ENCODE peak calls at places on chromosomes 2 and 18, in eight cellular contexts. V is heart left ventricle; N is lower lobe of right lung; A is CD4-positive, CD25-positive, alpha-beta regulatory T cell; M is HCT116; B is Peyer's patch; F is MM.1S; P is body of pancreas. U is an unnamed sample. For H3K36me3 and H3K4me1, the result is how much of the 10 kb centered on the place peaks cover.

GRCh38 chr18:22483407-22483806 is 65.7 kb upstream of the CTAGE1 start:
- DNase-seq in V (no peak), N (no peak), A (no peak), M (no peak), B (no peak), F (no peak), P (no peak), U (no peak)

GRCh38 chr2:219125886-219126270 is 34.7 kb downstream of the NHEJ1 start:
- DNase-seq in V (no peak), N (no peak), A (no peak), M (no peak), B (no peak), F (no peak), P (no peak), U (no peak)

GRCh38 chr2:37585295-37585908 is 86.0 kb downstream of the CDC42EP3 start:
- DNase-seq in V (no peak), N (peak), A (no peak), M (no peak), B (no peak), F (peak), P (peak), U (no peak)

GRCh38 chr2:110714824-110715223 is 17.5 kb upstream of the ACOXL start:
- DNase-seq in V (no peak), N (no peak), A (no peak), M (no peak), B (no peak), F (no peak), P (no peak), U (no peak)

GRCh38 chr2:150292807-150293206 is 194.7 kb downstream of the RND3 start:
- DNase-seq in V (no peak), N (no peak), A (no peak), M (no peak), B (no peak), F (no peak), P (no peak), U (no peak)

GRCh38 chr2:1010373-1011017 is 59.8 kb downstream of the SNTG2 start:
- DNase-seq in V (no peak), N (no peak), A (no peak), M (no peak), B (no peak), F (no peak), P (no peak), U (no peak)

GRCh38 chr2:39723946-39724827 is 54.9 kb downstream of the THUMPD2 start:
- DNase-seq in V (no peak), N (no peak), A (no peak), M (no peak), B (no peak), F (no peak), P (no peak), U (no peak)

GRCh38 chr18:75070625-75071483 is 138.1 kb downstream of the PTGR3 start:
- DNase-seq in V (no peak), N (no peak), A (peak), M (peak), B (peak), F (no peak), P (no peak), U (no peak)

GRCh38 chr2:70116936-70117554 is 29.8 kb downstream of the PCBP1 start:
- DNase-seq in V (no peak), N (no peak), A (no peak), M (no peak), B (no peak), F (no peak), P (no peak), U (no peak)

GRCh38 chr2:157628282-157628531 is 457 bp downstream of the ACVR1C start:
- DNase-seq in V (no peak), N (no peak), A (no peak), M (no peak), B (no peak), F (no peak), P (no peak), U (no peak)

GRCh38 chr2:131044078-131044756 is 49.0 kb downstream of the FAM168B start:
- DNase-seq in V (no peak), N (peak), A (no peak), M (no peak), B (no peak), F (no peak), P (no peak), U (no peak)

GRCh38 chr2:106160786-106161261 is 33.3 kb downstream of the UXS1 start:
- DNase-seq in V (peak), N (no peak), A (no peak), M (no peak), B (no peak), F (no peak), P (no peak), U (no peak)

GRCh38 chr2:35463805-35464596 is 891.6 kb upstream of the CRIM1 start:
- DNase-seq in V (no peak), N (no peak), A (no peak), M (no peak), B (no peak), F (peak), P (no peak), U (no peak)

GRCh38 chr2:6231166-6231565 is 539.0 kb downstream of the SOX11 start:
- DNase-seq in V (no peak), N (no peak), A (no peak), M (no peak), B (no peak), F (no peak), P (no peak), U (no peak)

GRCh38 chr2:181752301-181752700 is 72.0 kb upstream of the NEUROD1 start:
- DNase-seq in V (no peak), N (no peak), A (no peak), M (no peak), B (no peak), F (no peak), P (no peak), U (no peak)

GRCh38 chr2:79723830-79724229 is 211.0 kb downstream of the CTNNA2 start:
- DNase-seq in V (no peak), N (no peak), A (no peak), M (no peak), B (no peak), F (no peak), P (no peak), U (no peak)

GRCh38 chr18:79819951-79820351 is 22.2 kb downstream of the KCNG2 start:
- DNase-seq in V (no peak), N (no peak), A (no peak), M (no peak), B (peak), F (no peak), P (no peak), U (no peak)

GRCh38 chr2:68809324-68810240 is 61.6 kb downstream of the BMP10 start:
- DNase-seq in V (no peak), N (no peak), A (no peak), M (no peak), B (no peak), F (no peak), P (no peak), U (no peak)

GRCh38 chr2:68812256-68812655 is 58.9 kb downstream of the BMP10 start:
- DNase-seq in V (no peak), N (no peak), A (no peak), M (no peak), B (no peak), F (no peak), P (no peak), U (no peak)

GRCh38 chr2:68811364-68811763 is 59.8 kb downstream of the BMP10 start:
- DNase-seq in V (peak), N (no peak), A (no peak), M (no peak), B (no peak), F (no peak), P (no peak), U (no peak)

GRCh38 chr2:68807821-68808266 is 63.4 kb downstream of the BMP10 start:
- DNase-seq in V (no peak), N (peak), A (no peak), M (no peak), B (no peak), F (no peak), P (no peak), U (no peak)

DNA sequence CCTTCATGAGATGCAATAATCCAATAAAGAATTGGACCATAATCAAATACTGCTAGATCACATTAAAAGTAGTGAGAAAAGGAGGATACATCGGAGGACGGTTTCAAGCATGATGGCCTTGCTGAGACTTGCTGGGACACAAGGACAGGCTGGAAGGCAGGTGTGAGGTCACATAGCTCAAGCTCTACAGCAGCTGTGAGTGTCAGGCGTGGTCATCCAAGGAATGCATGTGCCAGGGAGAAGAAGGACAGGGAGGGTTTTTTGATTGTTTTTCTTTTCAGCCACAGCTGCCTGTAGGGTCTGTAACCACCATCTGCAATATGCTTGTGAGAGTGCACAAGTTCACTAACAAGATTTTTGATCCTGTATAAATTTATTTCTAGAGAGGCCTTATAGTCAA is 57.6 kb downstream of the BMP10 start:
- DNase-seq in V (no peak), N (no peak), A (no peak), M (no peak), B (no peak), F (no peak), P (no peak), U (no peak)
- H3K36me3 ChIP-seq in V (half or more), N (half or more), A (half or more), M (under half), B (under half), F (under half), P (under half), U (under half)

GRCh38 chr2:101197814-101198213 is 46.6 kb upstream of the TBC1D8 start:
- DNase-seq in V (no peak), N (no peak), A (no peak), M (no peak), B (no peak), F (no peak), P (no peak), U (no peak)

GRCh38 chr2:101199153-101199810 is 48.1 kb upstream of the TBC1D8 start:
- DNase-seq in V (no peak), N (no peak), A (no peak), M (no peak), B (no peak), F (no peak), P (no peak), U (no peak)

GRCh38 chr2:101196220-101196661 is 45.1 kb upstream of the TBC1D8 start:
- DNase-seq in V (no peak), N (no peak), A (no peak), M (no peak), B (no peak), F (no peak), P (no peak), U (no peak)

GRCh38 chr2:101200714-101201113 is 49.5 kb upstream of the TBC1D8 start:
- DNase-seq in V (no peak), N (no peak), A (no peak), M (peak), B (no peak), F (no peak), P (no peak), U (no peak)

GRCh38 chr2:101197215-101197745 is 46.1 kb upstream of the TBC1D8 start:
- DNase-seq in V (no peak), N (no peak), A (peak), M (no peak), B (no peak), F (no peak), P (no peak), U (no peak)
- H3K4me1 ChIP-seq in V (under half), N (under half), A (under half), M (under half), B (under half), F (under half), P (under half), U (under half)

DNA sequence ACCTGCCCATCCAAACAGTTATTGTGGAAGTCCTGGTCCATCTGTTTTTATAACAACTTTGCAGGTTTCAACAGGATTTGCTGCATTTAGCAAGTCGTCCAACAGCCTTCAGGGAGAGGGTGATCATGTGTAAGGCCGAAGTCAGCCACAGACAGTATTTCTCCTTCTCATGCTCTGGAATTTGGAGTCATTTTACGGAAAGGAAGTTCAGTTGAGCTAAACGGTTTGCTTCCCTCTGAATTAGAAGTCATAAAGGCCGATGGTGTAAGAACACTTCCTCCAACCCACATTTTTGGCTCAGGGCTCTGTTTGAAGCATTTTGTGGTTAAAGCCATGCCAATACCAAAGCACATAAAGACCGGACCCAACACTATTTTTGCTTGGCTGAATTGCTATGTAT is 129.4 kb downstream of the TMEM182 start:
- DNase-seq in V (no peak), N (no peak), A (no peak), M (no peak), B (no peak), F (no peak), P (no peak), U (no peak)
- H3K36me3 ChIP-seq in V (under half), N (under half), A (under half), M (under half), B (under half), F (under half), P (under half), U (under half)

DNA sequence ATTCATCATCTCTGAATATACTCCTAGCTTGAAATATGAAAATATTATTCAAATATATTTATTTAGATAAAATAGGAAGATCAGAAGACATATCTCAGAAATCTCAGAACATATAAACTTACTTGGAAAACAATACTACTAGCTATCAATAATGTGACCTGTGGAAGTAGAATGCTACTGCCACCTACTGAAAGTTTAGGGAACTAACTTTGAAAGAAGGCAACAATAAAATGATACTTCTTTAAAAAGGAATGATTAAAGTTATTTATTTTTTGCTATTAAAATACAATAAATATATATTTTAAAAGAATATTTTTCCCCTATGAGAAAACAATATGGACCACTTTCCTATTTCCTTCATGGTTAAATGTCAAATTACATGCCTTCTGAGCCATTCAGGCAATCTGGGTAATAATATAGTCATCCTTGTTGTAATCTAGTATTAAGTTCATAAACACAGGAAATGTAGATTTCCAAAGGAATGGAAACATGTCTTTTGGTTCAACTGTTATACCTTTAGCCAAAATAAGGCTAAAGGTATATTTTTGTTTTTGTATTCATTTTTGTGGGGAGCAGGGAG is 26.0 kb downstream of the ACADL start:
- DNase-seq in V (no peak), N (no peak), A (peak), M (peak), B (no peak), F (peak), P (no peak), U (no peak)
- H3K4me1 ChIP-seq in V (under half), N (under half), A (under half), M (under half), B (under half), F (under half), P (under half), U (under half)

GRCh38 chr2:10202136-10202535 is 79.6 kb downstream of the RRM2 start:
- DNase-seq in V (no peak), N (no peak), A (no peak), M (no peak), B (no peak), F (no peak), P (no peak), U (no peak)
- H3K36me3 ChIP-seq in V (under half), N (under half), A (under half), M (under half), B (under half), F (under half), P (under half), U (under half)

GRCh38 chr2:119760876-119761275 is 1.2 kb downstream of the PTPN4 start:
- DNase-seq in V (no peak), N (no peak), A (peak), M (no peak), B (no peak), F (peak), P (no peak), U (no peak)
- H3K4me1 ChIP-seq in V (under half), N (under half), A (under half), M (under half), B (under half), F (under half), P (under half), U (under half)

GRCh38 chr2:240717681-240718581 is 26.3 kb downstream of the AQP12A start:
- DNase-seq in V (no peak), N (no peak), A (no peak), M (no peak), B (no peak), F (no peak), P (no peak), U (no peak)
- H3K36me3 ChIP-seq in V (under half), N (under half), A (under half), M (under half), B (under half), F (under half), P (under half), U (under half)